ENCODE peak calls at places on chromosome 17, in four cellular contexts. One of them, this sample, is unnamed.

GRCh38 chr17:38731526-38732294 is 1.6 kb downstream of the CISD3 start:
- DNase-seq in ovary: no peak
- DNase-seq in CD4-positive, alpha-beta T cell: no peak
- DNase-seq in pancreas: no peak
- DNase-seq in this sample: no peak

GRCh38 chr17:41957058-41957868 is 9.3 kb upstream of the CNP start:
- DNase-seq in ovary: no peak
- DNase-seq in CD4-positive, alpha-beta T cell: no peak
- DNase-seq in pancreas: peak
- DNase-seq in this sample: no peak

GRCh38 chr17:40109471-40109824 is 9.1 kb upstream of the NR1D1 start:
- DNase-seq in ovary: no peak
- DNase-seq in CD4-positive, alpha-beta T cell: no peak
- DNase-seq in pancreas: no peak
- DNase-seq in this sample: no peak

GRCh38 chr17:38912221-38912813 is 13.1 kb upstream of the LASP1NB start:
- DNase-seq in ovary: peak
- DNase-seq in CD4-positive, alpha-beta T cell: no peak
- DNase-seq in pancreas: peak
- DNase-seq in this sample: no peak

GRCh38 chr17:75313941-75314550 is 24.8 kb upstream of the SLC25A19 start:
- DNase-seq in ovary: no peak
- DNase-seq in CD4-positive, alpha-beta T cell: no peak
- DNase-seq in pancreas: no peak
- DNase-seq in this sample: no peak

GRCh38 chr17:57987582-57988300 is at the start of gene VEZF1:
- DNase-seq in ovary: peak
- DNase-seq in CD4-positive, alpha-beta T cell: peak
- DNase-seq in pancreas: peak
- DNase-seq in this sample: peak

GRCh38 chr17:63082952-63083351 is 116.9 kb downstream of the TANC2 start:
- DNase-seq in ovary: no peak
- DNase-seq in CD4-positive, alpha-beta T cell: no peak
- DNase-seq in pancreas: no peak
- DNase-seq in this sample: no peak

GRCh38 chr17:36918260-36918691 is 19.0 kb upstream of the LHX1 start:
- DNase-seq in ovary: no peak
- DNase-seq in CD4-positive, alpha-beta T cell: no peak
- DNase-seq in pancreas: no peak
- DNase-seq in this sample: no peak

GRCh38 chr17:885971-886571 is 93.5 kb downstream of the NXN start:
- DNase-seq in ovary: peak
- DNase-seq in CD4-positive, alpha-beta T cell: no peak
- DNase-seq in pancreas: peak
- DNase-seq in this sample: no peak

GRCh38 chr17:75516619-75517276 is 420 bp downstream of the TSEN54 start:
- DNase-seq in ovary: peak
- DNase-seq in CD4-positive, alpha-beta T cell: peak
- DNase-seq in pancreas: peak
- DNase-seq in this sample: no peak

GRCh38 chr17:54967621-54968258 is 714 bp downstream of the COX11 start:
- DNase-seq in ovary: no peak
- DNase-seq in CD4-positive, alpha-beta T cell: no peak
- DNase-seq in pancreas: no peak
- DNase-seq in this sample: peak

GRCh38 chr17:17666111-17666714 is 15.0 kb upstream of the RAI1 start:
- DNase-seq in ovary: no peak
- DNase-seq in CD4-positive, alpha-beta T cell: no peak
- DNase-seq in pancreas: no peak
- DNase-seq in this sample: peak

GRCh38 chr17:2369551-2370210 is 31.2 kb downstream of the MNT start:
- DNase-seq in ovary: no peak
- DNase-seq in CD4-positive, alpha-beta T cell: no peak
- DNase-seq in pancreas: no peak
- DNase-seq in this sample: no peak

GRCh38 chr17:69050999-69051775 is 9.5 kb downstream of the ABCA9 start:
- DNase-seq in ovary: no peak
- DNase-seq in CD4-positive, alpha-beta T cell: no peak
- DNase-seq in pancreas: no peak
- DNase-seq in this sample: no peak

GRCh38 chr17:2789700-2790099 is 6.5 kb upstream of the RAP1GAP2 start:
- DNase-seq in ovary: no peak
- DNase-seq in CD4-positive, alpha-beta T cell: no peak
- DNase-seq in pancreas: no peak
- DNase-seq in this sample: no peak

GRCh38 chr17:4204190-4204589 is 59.6 kb downstream of the ANKFY1 start:
- DNase-seq in ovary: no peak
- DNase-seq in CD4-positive, alpha-beta T cell: no peak
- DNase-seq in pancreas: no peak
- DNase-seq in this sample: no peak

GRCh38 chr17:3033741-3034577 is 29.4 kb downstream of the OR1D5 start:
- DNase-seq in ovary: no peak
- DNase-seq in CD4-positive, alpha-beta T cell: no peak
- DNase-seq in pancreas: no peak
- DNase-seq in this sample: no peak

GRCh38 chr17:62687997-62688396 is 60.5 kb downstream of the MRC2 start:
- DNase-seq in ovary: no peak
- DNase-seq in CD4-positive, alpha-beta T cell: no peak
- DNase-seq in pancreas: no peak
- DNase-seq in this sample: no peak

GRCh38 chr17:80377798-80378197 is 37.2 kb upstream of the ENDOV start:
- DNase-seq in ovary: no peak
- DNase-seq in CD4-positive, alpha-beta T cell: no peak
- DNase-seq in pancreas: no peak
- DNase-seq in this sample: no peak

GRCh38 chr17:520447-521167 is 168.0 kb upstream of the RPH3AL start:
- DNase-seq in ovary: no peak
- DNase-seq in CD4-positive, alpha-beta T cell: no peak
- DNase-seq in pancreas: no peak
- DNase-seq in this sample: no peak

GRCh38 chr17:82405051-82405450 is 13.1 kb upstream of the HEXD start:
- DNase-seq in ovary: no peak
- DNase-seq in CD4-positive, alpha-beta T cell: no peak
- DNase-seq in pancreas: no peak
- DNase-seq in this sample: no peak

GRCh38 chr17:42530952-42531454 is 5.0 kb upstream of the NAGLU start:
- DNase-seq in ovary: no peak
- DNase-seq in CD4-positive, alpha-beta T cell: no peak
- DNase-seq in pancreas: peak
- DNase-seq in this sample: no peak

GRCh38 chr17:333626-334396 is 18.8 kb downstream of the RPH3AL start:
- DNase-seq in ovary: peak
- DNase-seq in CD4-positive, alpha-beta T cell: no peak
- DNase-seq in pancreas: peak
- DNase-seq in this sample: no peak

GRCh38 chr17:35449371-35449931 is 885 bp upstream of the SLFN13 start:
- DNase-seq in ovary: peak
- DNase-seq in CD4-positive, alpha-beta T cell: no peak
- DNase-seq in pancreas: no peak
- DNase-seq in this sample: no peak

GRCh38 chr17:72940511-72940910 is 152.0 kb downstream of the SLC39A11 start:
- DNase-seq in ovary: no peak
- DNase-seq in CD4-positive, alpha-beta T cell: no peak
- DNase-seq in pancreas: no peak
- DNase-seq in this sample: no peak

GRCh38 chr17:77285594-77286390 is 145.0 kb downstream of the SEC14L1 start:
- DNase-seq in ovary: no peak
- DNase-seq in CD4-positive, alpha-beta T cell: no peak
- DNase-seq in pancreas: no peak
- DNase-seq in this sample: peak

GRCh38 chr17:11935734-11936406 is 61.4 kb downstream of the ZNF18 start:
- DNase-seq in ovary: peak
- DNase-seq in CD4-positive, alpha-beta T cell: no peak
- DNase-seq in pancreas: no peak
- DNase-seq in this sample: peak

GRCh38 chr17:61583242-61583641 is 7.8 kb downstream of the NACA2 start:
- DNase-seq in ovary: no peak
- DNase-seq in CD4-positive, alpha-beta T cell: no peak
- DNase-seq in pancreas: no peak
- DNase-seq in this sample: peak
- TF ChIP-seq CTCF in ovary: no peak
- TF ChIP-seq CTCF in CD4-positive, alpha-beta T cell: no peak
- TF ChIP-seq CTCF in pancreas: no peak
- TF ChIP-seq CTCF in this sample: peak

GRCh38 chr17:47276868-47277267 is 23.2 kb downstream of the ITGB3 start:
- DNase-seq in ovary: peak
- DNase-seq in CD4-positive, alpha-beta T cell: no peak
- DNase-seq in pancreas: peak
- DNase-seq in this sample: no peak

GRCh38 chr17:47277921-47278320 is 24.3 kb downstream of the ITGB3 start:
- DNase-seq in ovary: no peak
- DNase-seq in CD4-positive, alpha-beta T cell: no peak
- DNase-seq in pancreas: no peak
- DNase-seq in this sample: no peak

GRCh38 chr17:47274319-47275069 is 20.9 kb downstream of the ITGB3 start:
- DNase-seq in ovary: no peak
- DNase-seq in CD4-positive, alpha-beta T cell: no peak
- DNase-seq in pancreas: no peak
- DNase-seq in this sample: no peak

GRCh38 chr17:47275245-47275984 is 21.8 kb downstream of the ITGB3 start:
- DNase-seq in ovary: peak
- DNase-seq in CD4-positive, alpha-beta T cell: no peak
- DNase-seq in pancreas: peak
- DNase-seq in this sample: peak

GRCh38 chr17:47276444-47276843 is 22.8 kb downstream of the ITGB3 start:
- DNase-seq in ovary: no peak
- DNase-seq in CD4-positive, alpha-beta T cell: no peak
- DNase-seq in pancreas: no peak
- DNase-seq in this sample: no peak
- H3K27ac ChIP-seq in ovary: peak
- H3K27ac ChIP-seq in CD4-positive, alpha-beta T cell: no peak
- H3K27ac ChIP-seq in pancreas: no peak
- H3K27ac ChIP-seq in this sample: no peak

GRCh38 chr17:6757747-6758146 is 1.9 kb downstream of the XAF1 start:
- DNase-seq in ovary: no peak
- DNase-seq in CD4-positive, alpha-beta T cell: no peak
- DNase-seq in pancreas: no peak
- DNase-seq in this sample: no peak

GRCh38 chr17:6756425-6757012 is 673 bp downstream of the XAF1 start:
- DNase-seq in ovary: peak
- DNase-seq in CD4-positive, alpha-beta T cell: no peak
- DNase-seq in pancreas: no peak
- DNase-seq in this sample: no peak

DNA sequence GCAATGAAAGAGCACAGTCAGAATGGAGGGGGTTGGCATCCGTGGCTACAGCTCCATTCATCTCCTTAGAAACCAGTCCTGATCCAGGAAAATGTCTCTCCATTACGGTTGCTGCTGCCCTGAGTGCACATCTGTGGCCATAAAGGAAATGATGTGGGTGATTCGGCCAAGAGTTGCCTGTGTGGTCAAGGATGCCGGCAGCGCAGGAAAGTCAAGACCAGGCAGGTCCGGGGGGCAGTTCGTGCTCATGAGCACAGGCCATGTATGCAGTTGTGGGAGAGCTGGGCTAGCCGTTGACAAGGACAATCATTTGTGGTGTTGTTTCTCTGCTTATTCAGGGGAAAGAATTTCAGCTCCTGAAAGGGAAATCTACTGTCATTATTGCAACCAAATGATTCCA is 6.0 kb downstream of the XAF1 start:
- DNase-seq in ovary: no peak
- DNase-seq in CD4-positive, alpha-beta T cell: no peak
- DNase-seq in pancreas: no peak
- DNase-seq in this sample: no peak
- TF ChIP-seq CTCF in ovary: no peak
- TF ChIP-seq CTCF in CD4-positive, alpha-beta T cell: no peak
- TF ChIP-seq CTCF in pancreas: no peak
- TF ChIP-seq CTCF in this sample: no peak

DNA sequence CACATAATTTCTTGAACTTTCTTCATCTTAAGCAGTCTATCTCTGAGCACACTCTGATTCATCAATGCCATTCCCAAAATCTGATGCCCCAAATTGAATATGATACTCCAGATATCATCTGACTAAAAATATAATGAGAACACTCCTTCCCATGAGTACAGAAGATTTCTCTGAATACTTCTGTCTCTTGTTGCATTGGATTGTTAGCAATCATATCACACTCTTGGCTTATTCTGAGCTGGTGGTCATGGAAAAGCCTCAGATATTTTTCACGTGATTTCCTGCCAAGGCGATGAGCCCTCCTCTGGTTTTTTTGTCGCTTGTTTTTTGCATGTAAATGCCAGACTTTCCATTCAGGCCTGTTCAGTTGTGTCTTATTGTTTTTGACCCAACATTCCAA is 87.2 kb downstream of the NOG start:
- DNase-seq in ovary: no peak
- DNase-seq in CD4-positive, alpha-beta T cell: no peak
- DNase-seq in pancreas: no peak
- DNase-seq in this sample: no peak
- H3K27ac ChIP-seq in ovary: no peak
- H3K27ac ChIP-seq in CD4-positive, alpha-beta T cell: no peak
- H3K27ac ChIP-seq in pancreas: no peak
- H3K27ac ChIP-seq in this sample: no peak

GRCh38 chr17:48432820-48433775 is 3.1 kb upstream of the SKAP1 start:
- DNase-seq in ovary: no peak
- DNase-seq in CD4-positive, alpha-beta T cell: no peak
- DNase-seq in pancreas: no peak
- DNase-seq in this sample: no peak
- TF ChIP-seq CTCF in ovary: no peak
- TF ChIP-seq CTCF in CD4-positive, alpha-beta T cell: no peak
- TF ChIP-seq CTCF in pancreas: no peak
- TF ChIP-seq CTCF in this sample: no peak

GRCh38 chr17:45290269-45290765 is 26.5 kb downstream of the MAP3K14 start:
- DNase-seq in ovary: no peak
- DNase-seq in CD4-positive, alpha-beta T cell: no peak
- DNase-seq in pancreas: no peak
- DNase-seq in this sample: no peak
- H3K27ac ChIP-seq in ovary: no peak
- H3K27ac ChIP-seq in CD4-positive, alpha-beta T cell: no peak
- H3K27ac ChIP-seq in pancreas: peak
- H3K27ac ChIP-seq in this sample: peak

GRCh38 chr17:78828470-78829185 is 12.0 kb downstream of the USP36 start:
- DNase-seq in ovary: peak
- DNase-seq in CD4-positive, alpha-beta T cell: no peak
- DNase-seq in pancreas: no peak
- DNase-seq in this sample: peak
- TF ChIP-seq CTCF in ovary: no peak
- TF ChIP-seq CTCF in CD4-positive, alpha-beta T cell: no peak
- TF ChIP-seq CTCF in pancreas: no peak
- TF ChIP-seq CTCF in this sample: no peak